ENCODE peak calls at places on chromosome 3, in nine cellular contexts. O, A, L, J, P, D, W, T and X are unnamed samples.
A peak's percentile ranks its signal among the peaks of the same experiment; 100 is the strongest.

GRCh38 chr3:48567090-48567489 is 3.5 kb upstream of the UCN2 start:
- DNase-seq in O (no peak), A (no peak), L (no peak), J (no peak), P (no peak), D (no peak), W (no peak), T (no peak), X (no peak)

GRCh38 chr3:64186667-64187064 is 38.6 kb downstream of the PRICKLE2 start:
- DNase-seq in O (no peak), A (no peak), L (no peak), J (no peak), P (no peak), D (no peak), W (no peak), T (no peak), X (no peak)

GRCh38 chr3:42525212-42525611 is 22.8 kb downstream of the VIPR1 start:
- DNase-seq in O (no peak), A (no peak), L (no peak), J (no peak), P (no peak), D (no peak), W (no peak), T (no peak), X (no peak)

GRCh38 chr3:197224034-197224444 is 74.4 kb downstream of the DLG1 start:
- DNase-seq in O (no peak), A (peak; percentile 64), L (peak; percentile 81), J (no peak), P (no peak), D (no peak), W (no peak), T (peak; percentile 76), X (no peak)

GRCh38 chr3:110708166-110708565 is 363.4 kb upstream of the NECTIN3 start:
- DNase-seq in O (no peak), A (no peak), L (no peak), J (no peak), P (no peak), D (no peak), W (no peak), T (no peak), X (no peak)

GRCh38 chr3:52422669-52423068 is 22.2 kb downstream of the SEMA3G start:
- DNase-seq in O (no peak), A (no peak), L (no peak), J (no peak), P (no peak), D (no peak), W (no peak), T (no peak), X (no peak)

GRCh38 chr3:54784021-54784420 is 143.8 kb downstream of the LRTM1 start:
- DNase-seq in O (no peak), A (no peak), L (no peak), J (no peak), P (no peak), D (no peak), W (no peak), T (peak; percentile 19), X (no peak)

GRCh38 chr3:194808709-194809108 is 123.0 kb downstream of the FAM43A start:
- DNase-seq in O (no peak), A (no peak), L (peak; percentile 72), J (no peak), P (no peak), D (no peak), W (no peak), T (no peak), X (no peak)

GRCh38 chr3:75978686-75979085 is 193.3 kb upstream of the ZNF717 start:
- DNase-seq in O (no peak), A (no peak), L (peak; percentile 23), J (no peak), P (no peak), D (no peak), W (no peak), T (no peak), X (no peak)

GRCh38 chr3:53597136-53597915 is 102.9 kb downstream of the CACNA1D start:
- DNase-seq in O (no peak), A (no peak), L (no peak), J (no peak), P (no peak), D (no peak), W (no peak), T (no peak), X (no peak)

GRCh38 chr3:63467392-63467791 is 185.1 kb upstream of the SNTN start:
- DNase-seq in O (no peak), A (no peak), L (no peak), J (no peak), P (no peak), D (no peak), W (no peak), T (no peak), X (no peak)

GRCh38 chr3:15325228-15325627 is 7.2 kb downstream of the SH3BP5 start:
- DNase-seq in O (no peak), A (no peak), L (peak; percentile 76), J (no peak), P (peak; percentile 65), D (no peak), W (no peak), T (no peak), X (no peak)

GRCh38 chr3:148911173-148911572 is 46.1 kb downstream of the CPA3 start:
- DNase-seq in O (no peak), A (no peak), L (peak; percentile 28), J (no peak), P (no peak), D (no peak), W (no peak), T (no peak), X (no peak)

GRCh38 chr3:132563409-132564074 is 33.5 kb upstream of the ACKR4 start:
- DNase-seq in O (no peak), A (no peak), L (no peak), J (no peak), P (no peak), D (no peak), W (no peak), T (no peak), X (no peak)

GRCh38 chr3:146274833-146275232 is 23.9 kb upstream of the PLSCR4 start:
- DNase-seq in O (no peak), A (no peak), L (no peak), J (no peak), P (no peak), D (no peak), W (no peak), T (no peak), X (no peak)

GRCh38 chr3:99656606-99657005 is 18.2 kb downstream of the COL8A1 start:
- DNase-seq in O (no peak), A (no peak), L (no peak), J (no peak), P (no peak), D (no peak), W (no peak), T (no peak), X (no peak)

GRCh38 chr3:40044487-40044886 is 235.1 kb downstream of the MYRIP start:
- DNase-seq in O (no peak), A (no peak), L (no peak), J (no peak), P (no peak), D (no peak), W (no peak), T (no peak), X (no peak)
- H3K4me3 ChIP-seq in O (no peak overlapping the region), A (no peak overlapping the region), L (no peak overlapping the region), J (no peak overlapping the region), P (no peak overlapping the region), D (no peak overlapping the region), W (no peak overlapping the region), T (no peak overlapping the region), X (no peak overlapping the region)

DNA sequence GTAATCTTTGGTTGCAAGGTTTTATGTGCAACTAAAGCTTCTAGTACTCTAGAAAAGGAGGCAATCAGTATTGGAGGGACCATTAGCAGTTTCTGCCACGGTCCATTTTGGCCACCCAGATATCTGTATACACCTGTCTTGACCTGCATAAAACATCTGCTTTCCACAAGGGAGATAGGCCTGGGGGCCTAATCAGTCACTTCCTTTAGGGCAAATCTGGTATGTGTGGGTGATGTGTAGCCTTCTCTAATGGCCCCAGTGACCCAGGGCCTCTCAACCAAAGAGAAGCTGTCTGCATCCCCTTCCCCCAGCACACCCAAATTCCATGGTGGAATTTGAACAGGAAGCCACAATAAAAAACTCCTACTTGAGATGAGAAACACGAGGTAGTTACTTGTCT is 19.5 kb downstream of the IRAK2 start:
- DNase-seq in O (no peak), A (no peak), L (no peak), J (no peak), P (no peak), D (no peak), W (no peak), T (no peak), X (no peak)
- H3K27ac ChIP-seq in O (no peak overlapping the region), A (no peak overlapping the region), L (no peak overlapping the region), J (no peak overlapping the region), P (no peak overlapping the region), D (no peak overlapping the region), W (no peak overlapping the region), T (no peak overlapping the region), X (no peak overlapping the region)

DNA sequence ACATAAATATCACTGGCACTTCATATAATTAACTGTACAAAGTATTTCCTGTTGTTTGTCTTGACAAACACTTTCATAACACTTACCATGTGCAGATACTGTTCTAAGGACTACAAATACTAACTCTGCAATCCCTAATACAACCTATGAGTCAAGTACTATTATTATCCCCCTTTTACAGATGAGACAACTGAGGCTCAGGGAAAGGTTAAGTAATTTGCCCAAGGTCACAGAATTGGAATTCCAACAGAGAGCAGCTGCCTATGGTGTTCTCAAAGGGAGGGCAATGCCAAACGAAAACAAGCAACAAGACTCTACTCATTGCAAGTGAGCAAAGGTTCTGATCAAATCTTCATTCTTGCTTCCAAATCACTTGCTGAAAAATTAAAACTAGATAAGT is 85.9 kb downstream of the MAGI1 start:
- DNase-seq in O (no peak), A (no peak), L (no peak), J (no peak), P (no peak), D (no peak), W (no peak), T (no peak), X (no peak)
- H3K4me1 ChIP-seq in O (peaks cover 37% of the 10 kb centered on the region), A (no peaks in the 10 kb centered on the region), L (peaks cover 53% of the 10 kb centered on the region), J (peaks cover 25% of the 10 kb centered on the region), P (peaks cover 34% of the 10 kb centered on the region), D (no peaks in the 10 kb centered on the region), W (peaks cover 71% of the 10 kb centered on the region), T (no peaks in the 10 kb centered on the region), X (peaks cover 10% of the 10 kb centered on the region)

GRCh38 chr3:50156991-50157493 is 1.9 kb downstream of the SEMA3F start:
- DNase-seq in O (peak; percentile 57), A (peak; percentile 30), L (no peak), J (no peak), P (no peak), D (no peak), W (no peak), T (no peak), X (no peak)

GRCh38 chr3:50157821-50158556 is 2.9 kb downstream of the SEMA3F start:
- DNase-seq in O (no peak), A (peak; percentile 55), L (no peak), J (no peak), P (no peak), D (no peak), W (no peak), T (no peak), X (no peak)

GRCh38 chr3:50155891-50156290 is 767 bp downstream of the SEMA3F start:
- DNase-seq in O (no peak), A (no peak), L (no peak), J (no peak), P (no peak), D (no peak), W (no peak), T (no peak), X (no peak)

GRCh38 chr3:50155491-50155878 is 361 bp downstream of the SEMA3F start:
- DNase-seq in O (no peak), A (no peak), L (no peak), J (no peak), P (no peak), D (no peak), W (no peak), T (no peak), X (no peak)

GRCh38 chr3:50156549-50156948 is 1.4 kb downstream of the SEMA3F start:
- DNase-seq in O (no peak), A (no peak), L (no peak), J (no peak), P (no peak), D (no peak), W (no peak), T (no peak), X (no peak)
- H3K4me3 ChIP-seq in O (peak overlapping the region; percentile 73), A (no peak overlapping the region), L (peak overlapping the region; percentile 81), J (peak overlapping the region; percentile 74), P (peak overlapping the region; percentile 79), D (no peak overlapping the region), W (peak overlapping the region; percentile 55), T (no peak overlapping the region), X (peak overlapping the region; percentile 76)